ENCODE peak calls at places on chromosomes 11 and 22, in five cellular contexts. One of them, this sample, is unnamed.

GRCh38 chr11:33696411-33696810 is 4.2 kb downstream of the C11orf91 start:
- DNase-seq in tibial artery: no peak
- DNase-seq in astrocyte of the spinal cord: no peak
- DNase-seq in GM23338: no peak
- DNase-seq in PC-3: no peak
- DNase-seq in this sample: no peak

GRCh38 chr11:134577801-134578200 is 165.8 kb upstream of the B3GAT1 start:
- DNase-seq in GM23338: no peak
- DNase-seq in tibial artery: no peak
- DNase-seq in astrocyte of the spinal cord: no peak
- DNase-seq in PC-3: no peak
- DNase-seq in this sample: no peak

GRCh38 chr11:62431171-62431895 is 12.5 kb downstream of the SCGB1A1 start:
- DNase-seq in GM23338: no peak
- DNase-seq in PC-3: peak
- DNase-seq in astrocyte of the spinal cord: peak
- DNase-seq in tibial artery: no peak
- DNase-seq in this sample: peak

GRCh38 chr11:64367931-64368672 is 9.1 kb downstream of the RPS6KA4 start:
- DNase-seq in PC-3: no peak
- DNase-seq in tibial artery: no peak
- DNase-seq in astrocyte of the spinal cord: no peak
- DNase-seq in GM23338: peak
- DNase-seq in this sample: no peak

GRCh38 chr11:83157755-83158473 is 983 bp downstream of the PCF11 start:
- DNase-seq in astrocyte of the spinal cord: peak
- DNase-seq in PC-3: peak
- DNase-seq in GM23338: peak
- DNase-seq in tibial artery: peak
- DNase-seq in this sample: peak

GRCh38 chr11:68096962-68097361 is 24.2 kb downstream of the CHKA start:
- DNase-seq in astrocyte of the spinal cord: no peak
- DNase-seq in tibial artery: no peak
- DNase-seq in PC-3: no peak
- DNase-seq in GM23338: no peak
- DNase-seq in this sample: no peak

GRCh38 chr11:79045018-79045787 is 395.6 kb downstream of the TENM4 start:
- DNase-seq in tibial artery: no peak
- DNase-seq in PC-3: no peak
- DNase-seq in astrocyte of the spinal cord: no peak
- DNase-seq in GM23338: no peak
- DNase-seq in this sample: no peak

GRCh38 chr11:113628912-113629311 is 77.2 kb downstream of the TMPRSS5 start:
- DNase-seq in PC-3: no peak
- DNase-seq in astrocyte of the spinal cord: no peak
- DNase-seq in GM23338: peak
- DNase-seq in tibial artery: no peak
- DNase-seq in this sample: no peak

GRCh38 chr11:61473370-61474025 is 35.1 kb upstream of the LRRC10B start:
- DNase-seq in astrocyte of the spinal cord: no peak
- DNase-seq in PC-3: no peak
- DNase-seq in tibial artery: no peak
- DNase-seq in GM23338: no peak
- DNase-seq in this sample: peak

GRCh38 chr11:121456816-121457431 is 4.2 kb upstream of the SORL1-AS1 start:
- DNase-seq in tibial artery: no peak
- DNase-seq in PC-3: no peak
- DNase-seq in astrocyte of the spinal cord: no peak
- DNase-seq in GM23338: no peak
- DNase-seq in this sample: no peak

GRCh38 chr11:94149435-94149834 is 20.8 kb downstream of the PANX1 start:
- DNase-seq in astrocyte of the spinal cord: peak
- DNase-seq in GM23338: no peak
- DNase-seq in PC-3: peak
- DNase-seq in tibial artery: no peak
- DNase-seq in this sample: peak

GRCh38 chr22:27638329-27639179 is 163.0 kb downstream of the MN1 start:
- DNase-seq in PC-3: no peak
- DNase-seq in astrocyte of the spinal cord: no peak
- DNase-seq in GM23338: no peak
- DNase-seq in tibial artery: no peak
- DNase-seq in this sample: no peak

GRCh38 chr11:88861618-88862017 is 204.2 kb downstream of the GRM5 start:
- DNase-seq in astrocyte of the spinal cord: no peak
- DNase-seq in PC-3: no peak
- DNase-seq in tibial artery: no peak
- DNase-seq in GM23338: no peak
- DNase-seq in this sample: no peak

GRCh38 chr22:45013138-45013537 is 3.3 kb upstream of the PHF21B start:
- DNase-seq in astrocyte of the spinal cord: no peak
- DNase-seq in tibial artery: no peak
- DNase-seq in GM23338: no peak
- DNase-seq in PC-3: no peak
- DNase-seq in this sample: no peak

GRCh38 chr22:26226538-26227297 is 57.5 kb downstream of the SEZ6L start:
- DNase-seq in astrocyte of the spinal cord: no peak
- DNase-seq in tibial artery: no peak
- DNase-seq in GM23338: no peak
- DNase-seq in PC-3: no peak
- DNase-seq in this sample: no peak

GRCh38 chr22:47036936-47037485 is 274.6 kb downstream of the TBC1D22A start:
- DNase-seq in astrocyte of the spinal cord: no peak
- DNase-seq in GM23338: no peak
- DNase-seq in PC-3: no peak
- DNase-seq in tibial artery: no peak
- DNase-seq in this sample: no peak

GRCh38 chr11:73957654-73958361 is 7.0 kb downstream of the DNAJB13 start:
- DNase-seq in astrocyte of the spinal cord: no peak
- DNase-seq in GM23338: no peak
- DNase-seq in tibial artery: peak
- DNase-seq in PC-3: no peak
- DNase-seq in this sample: no peak

GRCh38 chr11:30583505-30584280 is 2.5 kb downstream of the MPPED2 start:
- DNase-seq in tibial artery: peak
- DNase-seq in PC-3: no peak
- DNase-seq in astrocyte of the spinal cord: no peak
- DNase-seq in GM23338: peak
- DNase-seq in this sample: no peak

GRCh38 chr11:8566613-8567210 is 27.3 kb downstream of the STK33 start:
- DNase-seq in PC-3: peak
- DNase-seq in astrocyte of the spinal cord: peak
- DNase-seq in tibial artery: no peak
- DNase-seq in GM23338: peak
- DNase-seq in this sample: peak

GRCh38 chr11:65868907-65869306 is 3.7 kb downstream of the EFEMP2 start:
- DNase-seq in PC-3: no peak
- DNase-seq in astrocyte of the spinal cord: no peak
- DNase-seq in tibial artery: no peak
- DNase-seq in GM23338: no peak
- DNase-seq in this sample: no peak

GRCh38 chr11:65866524-65867283 is 5.9 kb downstream of the EFEMP2 start:
- DNase-seq in astrocyte of the spinal cord: no peak
- DNase-seq in PC-3: no peak
- DNase-seq in tibial artery: no peak
- DNase-seq in GM23338: no peak
- DNase-seq in this sample: no peak

GRCh38 chr11:65867284-65868071 is 5.1 kb downstream of the EFEMP2 start:
- DNase-seq in astrocyte of the spinal cord: no peak
- DNase-seq in GM23338: peak
- DNase-seq in tibial artery: no peak
- DNase-seq in PC-3: no peak
- DNase-seq in this sample: no peak

GRCh38 chr11:65869643-65870306 is 2.8 kb downstream of the EFEMP2 start:
- DNase-seq in tibial artery: peak
- DNase-seq in GM23338: no peak
- DNase-seq in astrocyte of the spinal cord: no peak
- DNase-seq in PC-3: no peak
- DNase-seq in this sample: no peak

GRCh38 chr11:65868076-65868667 is 4.4 kb downstream of the EFEMP2 start:
- DNase-seq in PC-3: no peak
- DNase-seq in astrocyte of the spinal cord: no peak
- DNase-seq in tibial artery: peak
- DNase-seq in GM23338: peak
- DNase-seq in this sample: no peak
- TF ChIP-seq CTCF in PC-3: no peak
- TF ChIP-seq CTCF in astrocyte of the spinal cord: no peak
- TF ChIP-seq CTCF in tibial artery: no peak
- TF ChIP-seq CTCF in GM23338: no peak
- TF ChIP-seq CTCF in this sample: no peak

GRCh38 chr22:40308999-40309578 is 37.2 kb upstream of the ADSL start:
- DNase-seq in astrocyte of the spinal cord: no peak
- DNase-seq in tibial artery: no peak
- DNase-seq in PC-3: no peak
- DNase-seq in GM23338: no peak
- DNase-seq in this sample: peak

GRCh38 chr22:40312050-40312449 is 34.2 kb upstream of the ADSL start:
- DNase-seq in astrocyte of the spinal cord: no peak
- DNase-seq in GM23338: no peak
- DNase-seq in PC-3: no peak
- DNase-seq in tibial artery: no peak
- DNase-seq in this sample: no peak

GRCh38 chr22:40310081-40310770 is 36.1 kb upstream of the ADSL start:
- DNase-seq in tibial artery: no peak
- DNase-seq in GM23338: no peak
- DNase-seq in PC-3: no peak
- DNase-seq in astrocyte of the spinal cord: peak
- DNase-seq in this sample: peak

GRCh38 chr22:40313007-40313406 is 33.3 kb upstream of the ADSL start:
- DNase-seq in astrocyte of the spinal cord: no peak
- DNase-seq in GM23338: no peak
- DNase-seq in PC-3: no peak
- DNase-seq in tibial artery: no peak
- DNase-seq in this sample: no peak

DNA sequence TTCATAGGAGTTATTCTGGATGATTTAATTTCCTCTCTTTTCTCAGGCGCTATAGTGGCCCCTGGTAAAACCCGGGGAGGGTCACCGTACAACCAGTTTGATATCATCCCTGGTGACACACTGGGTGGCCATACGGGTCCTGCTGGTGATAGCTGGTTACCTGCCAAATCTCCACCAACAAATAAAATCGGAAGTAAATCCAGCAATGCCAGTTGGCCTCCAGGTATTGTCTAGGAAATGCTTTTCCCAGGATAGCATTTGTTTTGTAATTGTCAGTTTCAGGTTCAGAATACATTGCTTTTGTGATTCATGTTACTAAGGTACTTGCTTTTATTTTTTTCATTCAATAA is 35.6 kb upstream of the ADSL start:
- DNase-seq in astrocyte of the spinal cord: no peak
- DNase-seq in PC-3: no peak
- DNase-seq in tibial artery: no peak
- DNase-seq in GM23338: no peak
- DNase-seq in this sample: no peak
- H3K4me3 ChIP-seq in astrocyte of the spinal cord: no peak
- H3K4me3 ChIP-seq in PC-3: no peak
- H3K4me3 ChIP-seq in tibial artery: no peak
- H3K4me3 ChIP-seq in GM23338: no peak
- H3K4me3 ChIP-seq in this sample: peak

GRCh38 chr11:19810852-19811251 is 98.2 kb downstream of the NAV2 start:
- DNase-seq in astrocyte of the spinal cord: no peak
- DNase-seq in GM23338: no peak
- DNase-seq in tibial artery: no peak
- DNase-seq in PC-3: peak
- DNase-seq in this sample: no peak

GRCh38 chr11:19805827-19806226 is 93.2 kb downstream of the NAV2 start:
- DNase-seq in astrocyte of the spinal cord: peak
- DNase-seq in PC-3: no peak
- DNase-seq in GM23338: no peak
- DNase-seq in tibial artery: no peak
- DNase-seq in this sample: no peak

GRCh38 chr11:19806251-19806650 is 93.6 kb downstream of the NAV2 start:
- DNase-seq in PC-3: no peak
- DNase-seq in tibial artery: no peak
- DNase-seq in GM23338: no peak
- DNase-seq in astrocyte of the spinal cord: no peak
- DNase-seq in this sample: no peak

GRCh38 chr11:19805346-19805745 is 92.7 kb downstream of the NAV2 start:
- DNase-seq in tibial artery: no peak
- DNase-seq in GM23338: no peak
- DNase-seq in astrocyte of the spinal cord: no peak
- DNase-seq in PC-3: no peak
- DNase-seq in this sample: no peak

DNA sequence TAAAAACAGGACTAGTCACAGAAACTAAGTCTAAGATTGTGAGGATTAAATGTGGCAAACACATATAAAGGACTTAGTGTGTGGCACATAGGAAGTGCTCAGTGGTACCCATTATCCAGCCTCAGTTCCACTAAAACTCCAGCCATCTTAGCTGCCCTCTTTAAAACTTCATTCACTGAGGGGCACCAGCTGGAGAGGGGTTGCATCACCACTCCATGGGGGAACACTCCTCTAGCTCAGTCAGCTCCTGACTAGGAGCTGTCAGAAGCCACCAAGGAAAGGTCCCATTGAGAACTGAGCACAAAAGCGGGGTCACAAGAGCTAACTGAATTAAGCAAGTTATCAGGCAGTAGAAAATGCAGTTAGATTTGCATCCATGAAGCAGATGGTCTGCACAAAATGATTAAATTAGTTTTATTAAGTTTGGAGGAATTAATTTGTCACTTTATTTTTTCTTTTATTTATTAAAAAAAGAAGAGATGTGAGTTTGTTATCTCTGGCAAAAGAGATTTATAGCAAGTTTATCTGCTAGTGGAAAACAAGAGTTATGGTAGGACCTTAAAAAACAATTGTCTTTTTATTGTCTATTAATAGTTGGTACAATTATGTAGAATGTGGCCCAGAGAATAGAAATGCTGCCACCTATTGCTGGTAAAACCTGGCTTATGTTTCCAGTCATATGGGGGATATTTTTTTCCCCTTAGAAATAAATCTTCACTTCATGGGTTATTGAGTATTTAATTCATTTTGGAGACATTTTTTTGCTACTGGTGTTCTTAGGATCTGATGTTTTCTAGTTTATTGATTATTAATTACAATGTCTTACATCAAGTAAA is 95.7 kb downstream of the NAV2 start:
- DNase-seq in tibial artery: no peak
- DNase-seq in GM23338: no peak
- DNase-seq in astrocyte of the spinal cord: no peak
- DNase-seq in PC-3: peak
- DNase-seq in this sample: no peak
- TF ChIP-seq CTCF in tibial artery: no peak
- TF ChIP-seq CTCF in GM23338: no peak
- TF ChIP-seq CTCF in astrocyte of the spinal cord: no peak
- TF ChIP-seq CTCF in PC-3: peak
- TF ChIP-seq CTCF in this sample: no peak

GRCh38 chr22:31122196-31122531 is 602 bp upstream of the INPP5J start:
- DNase-seq in astrocyte of the spinal cord: no peak
- DNase-seq in GM23338: no peak
- DNase-seq in PC-3: no peak
- DNase-seq in tibial artery: no peak
- DNase-seq in this sample: no peak

GRCh38 chr22:31124811-31125465 is 2.2 kb downstream of the INPP5J start:
- DNase-seq in PC-3: no peak
- DNase-seq in astrocyte of the spinal cord: no peak
- DNase-seq in tibial artery: no peak
- DNase-seq in GM23338: no peak
- DNase-seq in this sample: no peak

GRCh38 chr22:31122532-31123291 is at the start of gene INPP5J:
- DNase-seq in PC-3: peak
- DNase-seq in tibial artery: peak
- DNase-seq in astrocyte of the spinal cord: peak
- DNase-seq in GM23338: peak
- DNase-seq in this sample: peak

GRCh38 chr22:31124290-31124689 is 1.5 kb downstream of the INPP5J start:
- DNase-seq in tibial artery: no peak
- DNase-seq in astrocyte of the spinal cord: no peak
- DNase-seq in PC-3: no peak
- DNase-seq in GM23338: no peak
- DNase-seq in this sample: no peak

GRCh38 chr22:31123292-31123602 is 481 bp downstream of the INPP5J start:
- DNase-seq in tibial artery: no peak
- DNase-seq in astrocyte of the spinal cord: no peak
- DNase-seq in PC-3: no peak
- DNase-seq in GM23338: no peak
- DNase-seq in this sample: no peak
- H3K4me3 ChIP-seq in tibial artery: peak
- H3K4me3 ChIP-seq in astrocyte of the spinal cord: peak
- H3K4me3 ChIP-seq in PC-3: peak
- H3K4me3 ChIP-seq in GM23338: peak
- H3K4me3 ChIP-seq in this sample: no peak